ENCODE peak calls at places on chromosomes 3 and 15, in seven cellular contexts. K, W, F, H, M, R and Q are unnamed samples.

GRCh38 chr3:52084216-52084945 is 28.0 kb upstream of the DUSP7 start:
- DNase-seq in K (no peak), W (no peak), F (no peak), H (no peak), M (no peak), R (no peak), Q (no peak)

GRCh38 chr3:30607032-30607833 is 832 bp downstream of the TGFBR2 start:
- DNase-seq in K (peak; percentile 90), W (no peak), F (peak; percentile 80), H (peak; percentile 84), M (peak; percentile 71), R (peak; percentile 54), Q (peak; percentile 57)

GRCh38 chr3:56694852-56695563 is 11.9 kb upstream of the TASOR start:
- DNase-seq in K (peak; percentile 24), W (no peak), F (no peak), H (no peak), M (no peak), R (no peak), Q (no peak)

GRCh38 chr15:42130246-42130986 is 26.0 kb downstream of the PLA2G4F start:
- DNase-seq in K (no peak), W (no peak), F (no peak), H (no peak), M (no peak), R (no peak), Q (no peak)

GRCh38 chr3:14256561-14257342 is 78.1 kb downstream of the LSM3 start:
- DNase-seq in K (peak; percentile 55), W (peak; percentile 54), F (no peak), H (peak; percentile 39), M (no peak), R (peak; percentile 67), Q (no peak)

GRCh38 chr3:192866804-192867203 is 50.9 kb downstream of the MB21D2 start:
- DNase-seq in K (no peak), W (no peak), F (no peak), H (no peak), M (no peak), R (no peak), Q (no peak)

GRCh38 chr3:23153034-23153433 is 50.1 kb upstream of the UBE2E2 start:
- DNase-seq in K (no peak), W (no peak), F (no peak), H (no peak), M (no peak), R (no peak), Q (no peak)

GRCh38 chr3:86388848-86389247 is 602.1 kb downstream of the VGLL3 start:
- DNase-seq in K (no peak), W (no peak), F (no peak), H (no peak), M (no peak), R (peak; percentile 29), Q (no peak)

GRCh38 chr3:169604118-169604517 is 59.4 kb downstream of the MECOM start:
- DNase-seq in K (no peak), W (no peak), F (no peak), H (no peak), M (no peak), R (no peak), Q (no peak)

GRCh38 chr3:84759361-84759760 is 199.4 kb upstream of the CADM2 start:
- DNase-seq in K (no peak), W (no peak), F (no peak), H (no peak), M (no peak), R (no peak), Q (no peak)

GRCh38 chr3:164459526-164460151 is 618.7 kb downstream of the SI start:
- DNase-seq in K (no peak), W (peak; percentile 22), F (no peak), H (no peak), M (no peak), R (no peak), Q (no peak)

GRCh38 chr3:13141991-13142412 is 68.8 kb upstream of the IQSEC1 start:
- DNase-seq in K (peak; percentile 43), W (peak; percentile 68), F (peak; percentile 76), H (no peak), M (no peak), R (peak; percentile 60), Q (no peak)

GRCh38 chr15:35843453-35843852 is 297.5 kb upstream of the DPH6 start:
- DNase-seq in K (no peak), W (no peak), F (no peak), H (no peak), M (no peak), R (no peak), Q (no peak)

GRCh38 chr15:101676965-101677364 is 24.8 kb upstream of the TM2D3 start:
- DNase-seq in K (no peak), W (no peak), F (no peak), H (no peak), M (no peak), R (no peak), Q (no peak)

GRCh38 chr3:4524423-4524769 is 31.2 kb downstream of the ITPR1 start:
- DNase-seq in K (no peak), W (no peak), F (no peak), H (no peak), M (no peak), R (no peak), Q (no peak)

GRCh38 chr3:160810360-160810759 is 54.3 kb downstream of the PPM1L start:
- DNase-seq in K (no peak), W (no peak), F (no peak), H (no peak), M (no peak), R (no peak), Q (no peak)

GRCh38 chr3:183242431-183242830 is 10.6 kb upstream of the B3GNT5 start:
- DNase-seq in K (no peak), W (no peak), F (no peak), H (no peak), M (no peak), R (no peak), Q (no peak)
- H3K9me3 ChIP-seq in K (peaks cover 12% of the 10 kb centered on the region), W (peaks cover 8% of the 10 kb centered on the region), F (peaks cover 17% of the 10 kb centered on the region), H (peaks cover 2% of the 10 kb centered on the region), M (no peaks in the 10 kb centered on the region), R (peaks cover 10% of the 10 kb centered on the region), Q (peaks cover 14% of the 10 kb centered on the region)

GRCh38 chr3:153856932-153857331 is 264.3 kb upstream of the ARHGEF26 start:
- DNase-seq in K (no peak), W (no peak), F (no peak), H (no peak), M (no peak), R (no peak), Q (no peak)
- TF ChIP-seq CTCF in K (no peak), W (no peak), F (no peak), H (no peak), M (no peak), R (no peak), Q (no peak)

GRCh38 chr15:24862726-24863521 is 91.9 kb upstream of the SNRPN start:
- DNase-seq in K (no peak), W (no peak), F (peak; percentile 10), H (no peak), M (no peak), R (no peak), Q (no peak)

GRCh38 chr15:24861014-24861690 is 93.6 kb upstream of the SNRPN start:
- DNase-seq in K (no peak), W (no peak), F (no peak), H (no peak), M (no peak), R (no peak), Q (no peak)

GRCh38 chr15:24865300-24865699 is 89.5 kb upstream of the SNRPN start:
- DNase-seq in K (no peak), W (no peak), F (no peak), H (no peak), M (no peak), R (no peak), Q (no peak)
- H3K9me3 ChIP-seq in K (no peaks in the 10 kb centered on the region), W (no peaks in the 10 kb centered on the region), F (no peaks in the 10 kb centered on the region), H (no peaks in the 10 kb centered on the region), M (no peaks in the 10 kb centered on the region), R (no peaks in the 10 kb centered on the region), Q (no peaks in the 10 kb centered on the region)

GRCh38 chr15:92074646-92075045 is 221.1 kb downstream of the SLCO3A1 start:
- DNase-seq in K (peak; percentile 31), W (no peak), F (no peak), H (no peak), M (no peak), R (no peak), Q (no peak)
- TF ChIP-seq CTCF in K (no peak), W (no peak), F (no peak), H (no peak), M (no peak), R (no peak), Q (no peak)

GRCh38 chr3:21220944-21221343 is 530.1 kb downstream of the ZNF385D start:
- DNase-seq in K (no peak), W (no peak), F (no peak), H (no peak), M (no peak), R (no peak), Q (no peak)

DNA sequence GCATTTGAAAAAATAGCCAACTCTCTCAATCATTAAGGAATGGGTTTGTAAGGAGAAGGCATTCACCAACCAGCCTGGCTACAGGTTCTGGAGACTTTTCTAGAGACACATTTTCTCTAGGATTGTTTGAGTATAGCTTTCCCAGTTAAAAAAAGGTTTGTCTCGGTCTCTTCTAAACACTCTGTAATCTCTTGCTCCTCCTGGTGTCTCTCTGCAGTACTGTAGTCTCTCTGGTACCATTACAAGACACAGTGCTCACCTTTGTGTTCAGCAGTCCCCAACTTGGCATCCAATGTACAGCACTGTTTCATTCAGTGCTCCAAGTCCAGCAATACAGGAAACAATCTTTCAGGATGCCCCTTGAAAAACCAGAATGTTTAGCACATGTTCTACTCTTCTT is 534.4 kb downstream of the ZNF385D start:
- DNase-seq in K (no peak), W (no peak), F (no peak), H (no peak), M (no peak), R (no peak), Q (no peak)
- H3K9me3 ChIP-seq in K (no peaks in the 10 kb centered on the region), W (no peaks in the 10 kb centered on the region), F (peaks cover 2% of the 10 kb centered on the region), H (no peaks in the 10 kb centered on the region), M (no peaks in the 10 kb centered on the region), R (no peaks in the 10 kb centered on the region), Q (peaks cover 20% of the 10 kb centered on the region)

DNA sequence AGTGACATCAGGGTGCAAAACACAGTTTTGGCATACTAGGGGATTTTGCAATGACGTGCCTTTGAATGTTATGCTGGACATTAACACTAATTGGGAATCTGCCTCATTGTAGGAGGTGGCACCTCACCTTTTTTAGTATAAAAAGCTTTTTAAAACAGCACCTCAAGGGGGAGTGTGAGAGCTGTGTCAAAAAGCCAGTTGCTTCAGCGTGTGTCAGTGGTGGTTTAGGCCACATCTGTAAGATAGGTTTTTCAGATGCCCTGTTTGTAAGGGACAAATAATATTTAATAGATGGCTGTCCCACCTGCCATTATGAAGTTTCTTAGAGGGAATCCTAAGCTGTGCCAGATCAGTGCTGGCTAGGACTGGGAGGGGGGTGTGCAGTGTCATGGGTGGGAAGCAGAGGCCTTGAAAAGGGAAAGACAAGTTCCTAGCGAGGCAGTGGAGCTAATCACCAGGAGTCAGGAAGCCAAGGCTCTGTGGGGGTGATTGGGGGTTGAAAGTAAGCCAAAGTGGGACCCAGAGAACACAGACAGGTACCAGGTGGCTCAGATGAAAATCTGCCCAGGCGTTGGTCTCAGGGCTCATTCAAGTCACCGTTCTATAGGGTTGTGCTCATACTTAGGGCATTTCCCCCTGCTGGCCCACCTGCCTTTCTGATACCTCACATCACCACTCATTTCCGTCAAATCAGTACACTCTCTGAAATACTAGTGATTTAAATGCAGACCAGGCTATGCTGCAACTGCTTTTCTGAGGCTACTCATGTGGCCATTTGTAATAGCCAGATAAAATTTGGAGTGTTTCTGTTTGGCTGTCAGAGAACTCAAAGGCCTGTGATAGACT is 120.5 kb downstream of the BBX start:
- DNase-seq in K (peak; percentile 35), W (peak; percentile 3), F (no peak), H (no peak), M (no peak), R (no peak), Q (no peak)
- TF ChIP-seq CTCF in K (peak; percentile 60), W (peak; percentile 37), F (peak; percentile 35), H (no peak), M (no peak), R (peak; percentile 41), Q (peak; percentile 13)

GRCh38 chr3:34421762-34422161 is 623.3 kb downstream of the PDCD6IP start:
- DNase-seq in K (no peak), W (no peak), F (no peak), H (no peak), M (no peak), R (no peak), Q (no peak)
- H3K9me3 ChIP-seq in K (no peaks in the 10 kb centered on the region), W (peaks cover 2% of the 10 kb centered on the region), F (no peaks in the 10 kb centered on the region), H (no peaks in the 10 kb centered on the region), M (no peaks in the 10 kb centered on the region), R (no peaks in the 10 kb centered on the region), Q (no peaks in the 10 kb centered on the region)